ENCODE peak calls at places on chromosome 22, in six cellular contexts. One of them, this sample, is unnamed.

GRCh38 chr22:38238519-38239051 is 34.2 kb downstream of the TMEM184B start:
- DNase-seq in fibroblast of the aortic adventitia: peak
- DNase-seq in GM12878: no peak
- DNase-seq in GM10248: no peak
- DNase-seq in astrocyte of the spinal cord: peak
- DNase-seq in A549: no peak
- DNase-seq in this sample: no peak

GRCh38 chr22:44722611-44723010 is 20.6 kb downstream of the PRR5 start:
- DNase-seq in fibroblast of the aortic adventitia: no peak
- DNase-seq in A549: no peak
- DNase-seq in GM12878: no peak
- DNase-seq in GM10248: no peak
- DNase-seq in astrocyte of the spinal cord: no peak
- DNase-seq in this sample: no peak

GRCh38 chr22:22710719-22711531 is 66.5 kb downstream of the GGTLC2 start:
- DNase-seq in GM10248: peak
- DNase-seq in A549: peak
- DNase-seq in astrocyte of the spinal cord: no peak
- DNase-seq in GM12878: no peak
- DNase-seq in fibroblast of the aortic adventitia: peak
- DNase-seq in this sample: no peak

GRCh38 chr22:27709919-27710452 is 91.6 kb downstream of the MN1 start:
- DNase-seq in GM12878: no peak
- DNase-seq in GM10248: no peak
- DNase-seq in fibroblast of the aortic adventitia: no peak
- DNase-seq in astrocyte of the spinal cord: no peak
- DNase-seq in A549: no peak
- DNase-seq in this sample: no peak

GRCh38 chr22:22720201-22720723 is 75.8 kb downstream of the GGTLC2 start:
- DNase-seq in GM12878: peak
- DNase-seq in fibroblast of the aortic adventitia: peak
- DNase-seq in GM10248: peak
- DNase-seq in A549: no peak
- DNase-seq in astrocyte of the spinal cord: peak
- DNase-seq in this sample: no peak

GRCh38 chr22:39216143-39216490 is 28.7 kb downstream of the PDGFB start:
- DNase-seq in A549: no peak
- DNase-seq in GM12878: no peak
- DNase-seq in GM10248: no peak
- DNase-seq in fibroblast of the aortic adventitia: no peak
- DNase-seq in astrocyte of the spinal cord: no peak
- DNase-seq in this sample: no peak

GRCh38 chr22:26604368-26604767 is 13.5 kb downstream of the CRYBB1 start:
- DNase-seq in GM12878: no peak
- DNase-seq in GM10248: no peak
- DNase-seq in A549: no peak
- DNase-seq in astrocyte of the spinal cord: no peak
- DNase-seq in fibroblast of the aortic adventitia: no peak
- DNase-seq in this sample: no peak

GRCh38 chr22:38674888-38675287 is 6.9 kb upstream of the TOMM22 start:
- DNase-seq in GM10248: no peak
- DNase-seq in A549: no peak
- DNase-seq in astrocyte of the spinal cord: no peak
- DNase-seq in fibroblast of the aortic adventitia: no peak
- DNase-seq in GM12878: no peak
- DNase-seq in this sample: no peak

GRCh38 chr22:40727607-40728325 is 48.5 kb downstream of the MCHR1 start:
- DNase-seq in astrocyte of the spinal cord: no peak
- DNase-seq in A549: no peak
- DNase-seq in GM10248: no peak
- DNase-seq in GM12878: no peak
- DNase-seq in fibroblast of the aortic adventitia: no peak
- DNase-seq in this sample: no peak

GRCh38 chr22:19852177-19852781 is 2.4 kb downstream of the GNB1L start:
- DNase-seq in fibroblast of the aortic adventitia: no peak
- DNase-seq in GM10248: no peak
- DNase-seq in GM12878: no peak
- DNase-seq in A549: no peak
- DNase-seq in astrocyte of the spinal cord: no peak
- DNase-seq in this sample: no peak

GRCh38 chr22:28018461-28018927 is 99.4 kb upstream of the PITPNB start:
- DNase-seq in A549: no peak
- DNase-seq in fibroblast of the aortic adventitia: no peak
- DNase-seq in GM12878: no peak
- DNase-seq in GM10248: no peak
- DNase-seq in astrocyte of the spinal cord: no peak
- DNase-seq in this sample: no peak

GRCh38 chr22:20672732-20673131 is 101.2 kb upstream of the SERPIND1 start:
- DNase-seq in astrocyte of the spinal cord: no peak
- DNase-seq in A549: no peak
- DNase-seq in fibroblast of the aortic adventitia: no peak
- DNase-seq in GM12878: no peak
- DNase-seq in GM10248: no peak
- DNase-seq in this sample: no peak

GRCh38 chr22:38202437-38203089 is 769 bp downstream of the MAFF start:
- DNase-seq in GM10248: no peak
- DNase-seq in astrocyte of the spinal cord: peak
- DNase-seq in fibroblast of the aortic adventitia: peak
- DNase-seq in A549: no peak
- DNase-seq in GM12878: no peak
- DNase-seq in this sample: peak

GRCh38 chr22:17368727-17369552 is at the start of gene CECR2:
- DNase-seq in fibroblast of the aortic adventitia: no peak
- DNase-seq in A549: no peak
- DNase-seq in GM10248: no peak
- DNase-seq in astrocyte of the spinal cord: peak
- DNase-seq in GM12878: peak
- DNase-seq in this sample: no peak

GRCh38 chr22:29269230-29269604 is 1.1 kb downstream of the EWSR1 start:
- DNase-seq in astrocyte of the spinal cord: no peak
- DNase-seq in fibroblast of the aortic adventitia: peak
- DNase-seq in A549: no peak
- DNase-seq in GM10248: no peak
- DNase-seq in GM12878: no peak
- DNase-seq in this sample: no peak

GRCh38 chr22:16915711-16916110 is 90.5 kb upstream of the XKR3 start:
- DNase-seq in GM12878: no peak
- DNase-seq in GM10248: no peak
- DNase-seq in A549: no peak
- DNase-seq in fibroblast of the aortic adventitia: no peak
- DNase-seq in astrocyte of the spinal cord: no peak
- DNase-seq in this sample: no peak

GRCh38 chr22:47564651-47565050 is 802.2 kb downstream of the TBC1D22A start:
- DNase-seq in astrocyte of the spinal cord: no peak
- DNase-seq in GM10248: no peak
- DNase-seq in A549: no peak
- DNase-seq in GM12878: no peak
- DNase-seq in fibroblast of the aortic adventitia: no peak
- DNase-seq in this sample: no peak

GRCh38 chr22:41847300-41847699 is 14.4 kb downstream of the SREBF2 start:
- DNase-seq in GM10248: no peak
- DNase-seq in astrocyte of the spinal cord: no peak
- DNase-seq in A549: no peak
- DNase-seq in GM12878: no peak
- DNase-seq in fibroblast of the aortic adventitia: no peak
- DNase-seq in this sample: no peak

GRCh38 chr22:37164535-37164887 is 14.8 kb upstream of the IL2RB start:
- DNase-seq in astrocyte of the spinal cord: no peak
- DNase-seq in fibroblast of the aortic adventitia: no peak
- DNase-seq in GM10248: no peak
- DNase-seq in A549: no peak
- DNase-seq in GM12878: no peak
- DNase-seq in this sample: no peak

GRCh38 chr22:37161442-37161841 is 11.7 kb upstream of the IL2RB start:
- DNase-seq in A549: peak
- DNase-seq in GM10248: no peak
- DNase-seq in astrocyte of the spinal cord: no peak
- DNase-seq in fibroblast of the aortic adventitia: no peak
- DNase-seq in GM12878: no peak
- DNase-seq in this sample: no peak

GRCh38 chr22:37163096-37163489 is 13.4 kb upstream of the IL2RB start:
- DNase-seq in fibroblast of the aortic adventitia: no peak
- DNase-seq in GM12878: no peak
- DNase-seq in astrocyte of the spinal cord: no peak
- DNase-seq in GM10248: no peak
- DNase-seq in A549: no peak
- DNase-seq in this sample: no peak

GRCh38 chr22:37163618-37164534 is 14.2 kb upstream of the IL2RB start:
- DNase-seq in fibroblast of the aortic adventitia: no peak
- DNase-seq in A549: no peak
- DNase-seq in GM10248: peak
- DNase-seq in GM12878: peak
- DNase-seq in astrocyte of the spinal cord: no peak
- DNase-seq in this sample: no peak

GRCh38 chr22:37162221-37163095 is 12.7 kb upstream of the IL2RB start:
- DNase-seq in GM10248: peak
- DNase-seq in astrocyte of the spinal cord: peak
- DNase-seq in A549: no peak
- DNase-seq in fibroblast of the aortic adventitia: no peak
- DNase-seq in GM12878: peak
- DNase-seq in this sample: no peak
- TF ChIP-seq CTCF in GM10248: peak
- TF ChIP-seq CTCF in astrocyte of the spinal cord: no peak
- TF ChIP-seq CTCF in A549: no peak
- TF ChIP-seq CTCF in fibroblast of the aortic adventitia: no peak
- TF ChIP-seq CTCF in GM12878: peak
- TF ChIP-seq CTCF in this sample: no peak

DNA sequence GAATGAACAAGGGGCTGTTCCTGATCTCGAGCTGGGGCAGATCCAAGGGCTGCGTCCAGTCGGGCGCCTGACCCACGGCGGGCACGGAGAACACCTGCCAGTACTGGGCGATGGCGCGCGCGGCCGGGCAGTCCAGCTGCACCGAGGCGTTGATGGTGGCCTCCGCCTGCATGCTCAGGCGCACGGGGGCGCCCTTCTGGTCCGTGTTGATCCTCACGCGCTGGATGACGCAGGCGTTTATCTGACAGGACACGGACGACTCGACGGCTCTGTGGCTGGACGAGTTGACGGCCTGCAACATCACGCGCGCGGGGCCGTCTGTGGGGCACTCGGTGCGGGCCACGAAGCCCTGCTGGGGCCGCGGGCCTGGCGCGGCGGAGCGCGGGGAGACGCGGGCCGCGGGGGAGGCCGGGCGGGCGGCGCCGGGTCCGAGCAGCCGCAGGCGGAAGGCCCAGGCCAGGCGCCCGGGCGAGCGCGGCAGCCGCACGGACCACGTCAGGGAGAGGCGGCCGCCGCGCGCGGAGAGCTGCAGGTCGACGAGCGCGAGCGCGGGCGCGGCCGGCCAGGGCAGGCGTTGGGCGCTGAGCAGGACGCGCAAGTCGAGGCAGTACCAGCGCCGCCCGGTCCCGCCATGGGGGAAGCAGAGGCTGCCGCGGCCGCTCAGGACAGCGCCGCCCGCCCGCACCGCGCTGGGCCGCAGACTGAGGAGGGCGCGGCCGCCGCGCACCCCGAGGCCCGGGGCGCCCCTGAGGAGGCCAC is 515 bp downstream of the PKDREJ start:
- DNase-seq in A549: no peak
- DNase-seq in astrocyte of the spinal cord: peak
- DNase-seq in fibroblast of the aortic adventitia: peak
- DNase-seq in GM12878: no peak
- DNase-seq in GM10248: no peak
- DNase-seq in this sample: no peak
- TF ChIP-seq CTCF in A549: no peak
- TF ChIP-seq CTCF in astrocyte of the spinal cord: peak
- TF ChIP-seq CTCF in fibroblast of the aortic adventitia: no peak
- TF ChIP-seq CTCF in GM12878: no peak
- TF ChIP-seq CTCF in GM10248: no peak
- TF ChIP-seq CTCF in this sample: no peak

GRCh38 chr22:49723478-49724029 is 104.1 kb downstream of the BRD1 start:
- DNase-seq in GM10248: no peak
- DNase-seq in A549: no peak
- DNase-seq in astrocyte of the spinal cord: no peak
- DNase-seq in GM12878: no peak
- DNase-seq in fibroblast of the aortic adventitia: no peak
- DNase-seq in this sample: no peak

GRCh38 chr22:49724030-49724892 is 103.4 kb downstream of the BRD1 start:
- DNase-seq in fibroblast of the aortic adventitia: no peak
- DNase-seq in GM12878: no peak
- DNase-seq in A549: no peak
- DNase-seq in GM10248: no peak
- DNase-seq in astrocyte of the spinal cord: no peak
- DNase-seq in this sample: no peak

GRCh38 chr22:49725516-49725915 is 102.2 kb downstream of the BRD1 start:
- DNase-seq in fibroblast of the aortic adventitia: no peak
- DNase-seq in GM12878: no peak
- DNase-seq in astrocyte of the spinal cord: no peak
- DNase-seq in GM10248: no peak
- DNase-seq in A549: no peak
- DNase-seq in this sample: no peak

GRCh38 chr22:49726022-49726681 is 101.5 kb downstream of the BRD1 start:
- DNase-seq in GM10248: no peak
- DNase-seq in A549: no peak
- DNase-seq in astrocyte of the spinal cord: no peak
- DNase-seq in fibroblast of the aortic adventitia: no peak
- DNase-seq in GM12878: no peak
- DNase-seq in this sample: no peak

GRCh38 chr22:49724893-49725489 is 102.7 kb downstream of the BRD1 start:
- DNase-seq in astrocyte of the spinal cord: peak
- DNase-seq in GM10248: peak
- DNase-seq in fibroblast of the aortic adventitia: no peak
- DNase-seq in A549: peak
- DNase-seq in GM12878: no peak
- DNase-seq in this sample: no peak
- TF ChIP-seq CTCF in astrocyte of the spinal cord: peak
- TF ChIP-seq CTCF in GM10248: peak
- TF ChIP-seq CTCF in fibroblast of the aortic adventitia: peak
- TF ChIP-seq CTCF in A549: peak
- TF ChIP-seq CTCF in GM12878: peak
- TF ChIP-seq CTCF in this sample: peak

GRCh38 chr22:33130473-33130872 is 72.3 kb upstream of the SYN3 start:
- DNase-seq in GM10248: no peak
- DNase-seq in A549: no peak
- DNase-seq in fibroblast of the aortic adventitia: no peak
- DNase-seq in GM12878: no peak
- DNase-seq in astrocyte of the spinal cord: no peak
- DNase-seq in this sample: no peak

GRCh38 chr22:33124471-33124870 is 66.3 kb upstream of the SYN3 start:
- DNase-seq in fibroblast of the aortic adventitia: no peak
- DNase-seq in A549: no peak
- DNase-seq in GM12878: no peak
- DNase-seq in astrocyte of the spinal cord: no peak
- DNase-seq in GM10248: peak
- DNase-seq in this sample: no peak

GRCh38 chr22:33129621-33130020 is 71.4 kb upstream of the SYN3 start:
- DNase-seq in GM12878: no peak
- DNase-seq in fibroblast of the aortic adventitia: no peak
- DNase-seq in A549: no peak
- DNase-seq in astrocyte of the spinal cord: no peak
- DNase-seq in GM10248: no peak
- DNase-seq in this sample: no peak

DNA sequence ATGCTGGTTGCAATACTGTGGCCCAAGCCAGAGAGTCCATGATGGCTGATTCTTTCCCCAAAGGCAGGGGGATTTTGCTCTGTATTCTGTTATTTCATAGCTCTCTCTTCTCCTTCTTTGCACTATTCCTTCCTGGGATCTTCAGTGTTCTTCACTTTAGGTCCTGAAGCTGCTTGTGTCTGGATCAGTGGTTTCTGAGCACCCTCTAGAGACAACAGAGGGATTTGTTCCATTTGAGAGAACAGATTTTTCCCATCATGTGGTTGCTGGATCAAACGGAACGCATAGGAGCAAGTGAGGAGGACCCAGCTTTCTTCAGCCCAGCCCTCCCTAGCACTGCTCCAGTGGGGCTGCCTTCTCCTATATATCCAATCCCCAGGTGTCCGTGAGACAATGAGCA is 68.7 kb upstream of the SYN3 start:
- DNase-seq in A549: no peak
- DNase-seq in fibroblast of the aortic adventitia: no peak
- DNase-seq in astrocyte of the spinal cord: no peak
- DNase-seq in GM10248: no peak
- DNase-seq in GM12878: no peak
- DNase-seq in this sample: no peak
- TF ChIP-seq CTCF in A549: peak
- TF ChIP-seq CTCF in fibroblast of the aortic adventitia: no peak
- TF ChIP-seq CTCF in astrocyte of the spinal cord: no peak
- TF ChIP-seq CTCF in GM10248: no peak
- TF ChIP-seq CTCF in GM12878: no peak
- TF ChIP-seq CTCF in this sample: peak